ENCODE peak calls at places on chromosome X, in four cellular contexts. One of them, this sample, is unnamed.

GRCh38 chrX:106959897-106960296 is 39.7 kb downstream of the CLDN2 start:
- DNase-seq in lower leg skin: no peak
- DNase-seq in GM23338: peak
- DNase-seq in choroid plexus epithelial cell: peak
- DNase-seq in this sample: no peak

GRCh38 chrX:96682516-96682915 is 2.1 kb upstream of the DIAPH2 start:
- DNase-seq in choroid plexus epithelial cell: no peak
- DNase-seq in lower leg skin: no peak
- DNase-seq in GM23338: no peak
- DNase-seq in this sample: no peak

GRCh38 chrX:149903889-149904748 is 23.1 kb downstream of the MAGEA8 start:
- DNase-seq in choroid plexus epithelial cell: peak
- DNase-seq in lower leg skin: no peak
- DNase-seq in GM23338: peak
- DNase-seq in this sample: no peak

GRCh38 chrX:9489234-9489633 is 24.4 kb downstream of the TBL1X start:
- DNase-seq in choroid plexus epithelial cell: no peak
- DNase-seq in lower leg skin: no peak
- DNase-seq in GM23338: no peak
- DNase-seq in this sample: no peak

GRCh38 chrX:136268051-136269048 is 17.1 kb upstream of the MAP7D3 start:
- DNase-seq in GM23338: peak
- DNase-seq in choroid plexus epithelial cell: peak
- DNase-seq in lower leg skin: no peak
- DNase-seq in this sample: peak

GRCh38 chrX:53288173-53288572 is 6.8 kb upstream of the IQSEC2 start:
- DNase-seq in GM23338: peak
- DNase-seq in choroid plexus epithelial cell: no peak
- DNase-seq in lower leg skin: no peak
- DNase-seq in this sample: peak

GRCh38 chrX:49165901-49166881 is 3.6 kb downstream of the MAGIX start:
- DNase-seq in GM23338: peak
- DNase-seq in lower leg skin: peak
- DNase-seq in choroid plexus epithelial cell: peak
- DNase-seq in this sample: peak

GRCh38 chrX:151175283-151176062 is 911 bp upstream of the GPR50 start:
- DNase-seq in GM23338: peak
- DNase-seq in lower leg skin: no peak
- DNase-seq in choroid plexus epithelial cell: no peak
- DNase-seq in this sample: no peak

GRCh38 chrX:153926863-153927685 is 1.0 kb upstream of the ARHGAP4 start:
- DNase-seq in lower leg skin: no peak
- DNase-seq in choroid plexus epithelial cell: peak
- DNase-seq in GM23338: no peak
- DNase-seq in this sample: peak

GRCh38 chrX:10166248-10166716 is 9.5 kb downstream of the CLCN4 start:
- DNase-seq in GM23338: no peak
- DNase-seq in choroid plexus epithelial cell: no peak
- DNase-seq in lower leg skin: no peak
- DNase-seq in this sample: no peak

GRCh38 chrX:53441531-53442321 is 7.6 kb upstream of the HSD17B10 start:
- DNase-seq in lower leg skin: peak
- DNase-seq in GM23338: peak
- DNase-seq in choroid plexus epithelial cell: peak
- DNase-seq in this sample: peak

GRCh38 chrX:83077606-83078005 is 430.5 kb upstream of the POU3F4 start:
- DNase-seq in lower leg skin: no peak
- DNase-seq in choroid plexus epithelial cell: no peak
- DNase-seq in GM23338: no peak
- DNase-seq in this sample: no peak

GRCh38 chrX:124917011-124917410 is 402.7 kb upstream of the TEX13C start:
- DNase-seq in GM23338: no peak
- DNase-seq in lower leg skin: no peak
- DNase-seq in choroid plexus epithelial cell: no peak
- DNase-seq in this sample: no peak

DNA sequence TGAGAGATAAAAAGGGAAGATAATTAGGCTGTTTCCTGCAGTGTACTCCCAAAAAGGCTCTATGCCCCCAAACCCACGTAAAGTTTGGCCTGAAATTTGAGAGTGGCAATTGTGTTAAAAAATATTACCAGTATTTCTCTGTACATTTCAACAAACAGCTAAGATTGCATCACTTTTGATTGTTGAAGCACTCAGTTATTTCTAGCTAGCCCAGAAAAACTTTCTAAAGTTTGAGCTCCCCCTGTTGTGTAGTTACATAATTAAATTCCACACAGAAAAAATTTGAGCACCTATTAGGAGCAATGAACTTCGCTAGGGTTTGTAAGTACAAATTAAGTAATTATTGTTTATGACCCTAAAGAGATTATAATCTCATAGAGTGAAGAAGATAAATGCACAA is 109.4 kb downstream of the DLG3 start:
- DNase-seq in GM23338: peak
- DNase-seq in choroid plexus epithelial cell: peak
- DNase-seq in lower leg skin: no peak
- DNase-seq in this sample: no peak
- TF ChIP-seq CTCF in GM23338: no peak
- TF ChIP-seq CTCF in choroid plexus epithelial cell: no peak
- TF ChIP-seq CTCF in lower leg skin: no peak
- TF ChIP-seq CTCF in this sample: peak

GRCh38 chrX:65517923-65518322 is 16.7 kb downstream of the LAS1L start:
- DNase-seq in GM23338: no peak
- DNase-seq in lower leg skin: no peak
- DNase-seq in choroid plexus epithelial cell: no peak
- DNase-seq in this sample: no peak
- TF ChIP-seq CTCF in GM23338: no peak
- TF ChIP-seq CTCF in lower leg skin: no peak
- TF ChIP-seq CTCF in choroid plexus epithelial cell: no peak
- TF ChIP-seq CTCF in this sample: no peak

GRCh38 chrX:95318882-95319281 is 1365.8 kb upstream of the DIAPH2 start:
- DNase-seq in GM23338: peak
- DNase-seq in lower leg skin: no peak
- DNase-seq in choroid plexus epithelial cell: no peak
- DNase-seq in this sample: no peak
- TF ChIP-seq CTCF in GM23338: peak
- TF ChIP-seq CTCF in lower leg skin: no peak
- TF ChIP-seq CTCF in choroid plexus epithelial cell: no peak
- TF ChIP-seq CTCF in this sample: no peak

DNA sequence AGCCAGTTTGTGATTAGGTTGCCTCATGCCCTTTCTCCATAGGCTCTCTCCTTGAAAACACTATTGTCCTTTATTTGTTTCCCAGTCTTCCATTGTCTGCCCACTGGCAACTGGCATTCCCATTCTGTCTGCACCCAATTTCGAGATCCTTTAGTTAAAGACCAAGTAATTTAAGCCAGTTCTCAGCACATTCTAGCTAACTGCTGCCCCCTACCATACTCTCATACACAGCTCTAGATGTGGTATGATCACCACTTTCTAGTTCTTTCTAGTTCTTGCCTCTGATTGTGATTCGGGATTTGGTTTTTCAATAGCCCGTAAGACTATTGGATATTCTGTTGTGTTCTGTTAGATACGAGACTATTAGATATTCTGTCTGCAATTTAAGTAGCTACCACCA is 135.8 kb upstream of the TRPC5 start:
- DNase-seq in GM23338: peak
- DNase-seq in lower leg skin: no peak
- DNase-seq in choroid plexus epithelial cell: no peak
- DNase-seq in this sample: no peak
- TF ChIP-seq CTCF in GM23338: peak
- TF ChIP-seq CTCF in lower leg skin: no peak
- TF ChIP-seq CTCF in choroid plexus epithelial cell: no peak
- TF ChIP-seq CTCF in this sample: no peak

DNA sequence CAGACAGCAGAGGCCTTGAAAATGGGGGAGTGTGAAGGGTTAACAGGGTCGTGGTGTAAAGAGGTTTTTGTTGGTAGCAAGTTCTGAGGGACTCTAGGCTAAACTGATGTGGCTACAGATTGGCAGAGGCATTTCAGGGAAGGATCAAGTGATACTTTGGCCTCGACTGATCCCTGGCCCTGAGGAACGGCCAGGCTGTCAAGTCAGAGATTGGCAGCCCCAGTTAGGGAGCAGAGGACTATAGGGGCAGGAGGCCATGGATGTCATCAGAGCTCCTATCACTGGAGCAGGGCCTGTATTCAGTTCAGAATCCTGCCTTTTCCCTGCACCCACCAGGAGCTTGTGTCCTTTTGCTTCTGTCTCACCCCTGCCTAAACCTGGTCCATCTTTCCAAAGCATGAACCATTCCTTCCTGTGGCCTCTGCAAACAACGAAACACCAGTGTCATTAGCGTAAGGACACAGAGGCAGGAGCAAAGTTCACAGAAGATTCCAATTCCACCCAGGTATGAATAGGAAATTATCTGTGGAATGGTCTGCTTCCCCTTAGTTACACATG is 613.1 kb downstream of the MID1IP1 start:
- DNase-seq in lower leg skin: no peak
- DNase-seq in GM23338: no peak
- DNase-seq in choroid plexus epithelial cell: no peak
- DNase-seq in this sample: no peak
- TF ChIP-seq CTCF in lower leg skin: no peak
- TF ChIP-seq CTCF in GM23338: no peak
- TF ChIP-seq CTCF in choroid plexus epithelial cell: no peak
- TF ChIP-seq CTCF in this sample: no peak

GRCh38 chrX:31658360-31658759 is 586.5 kb upstream of the FTHL17 start:
- DNase-seq in lower leg skin: no peak
- DNase-seq in GM23338: peak
- DNase-seq in choroid plexus epithelial cell: peak
- DNase-seq in this sample: no peak
- TF ChIP-seq CTCF in lower leg skin: no peak
- TF ChIP-seq CTCF in GM23338: no peak
- TF ChIP-seq CTCF in choroid plexus epithelial cell: peak
- TF ChIP-seq CTCF in this sample: no peak

GRCh38 chrX:40158036-40158706 is 60.4 kb upstream of the BCOR start:
- DNase-seq in GM23338: peak
- DNase-seq in lower leg skin: no peak
- DNase-seq in choroid plexus epithelial cell: no peak
- DNase-seq in this sample: no peak
- TF ChIP-seq CTCF in GM23338: peak
- TF ChIP-seq CTCF in lower leg skin: no peak
- TF ChIP-seq CTCF in choroid plexus epithelial cell: no peak
- TF ChIP-seq CTCF in this sample: peak